ENCODE peak calls at places on chromosomes 4 and X, in six cellular contexts. One of them, this sample, is unnamed.

GRCh38 chr4:11487876-11488545 is 59.3 kb upstream of the HS3ST1 start:
- DNase-seq in NB4: peak; percentile 85
- DNase-seq in stimulated activated CD4-positive, alpha-beta T cell treated with anti-CD3 and anti-CD28 coated beads, Interleukin-2, amount 100 ng/mL, for 24 hours: no peak
- DNase-seq in anterior cingulate cortex: no peak
- DNase-seq in NCI-H82: no peak
- DNase-seq in iPS-NIHi11: no peak
- DNase-seq in this sample: no peak

GRCh38 chr4:7160439-7160838 is 31.9 kb upstream of the SORCS2 start:
- DNase-seq in NB4: no peak
- DNase-seq in stimulated activated CD4-positive, alpha-beta T cell treated with anti-CD3 and anti-CD28 coated beads, Interleukin-2, amount 100 ng/mL, for 24 hours: no peak
- DNase-seq in anterior cingulate cortex: peak; percentile 57
- DNase-seq in NCI-H82: no peak
- DNase-seq in iPS-NIHi11: no peak
- DNase-seq in this sample: no peak

GRCh38 chrX:139044680-139045079 is 333.2 kb upstream of the FGF13 start:
- DNase-seq in NB4: no peak
- DNase-seq in stimulated activated CD4-positive, alpha-beta T cell treated with anti-CD3 and anti-CD28 coated beads, Interleukin-2, amount 100 ng/mL, for 24 hours: no peak
- DNase-seq in anterior cingulate cortex: no peak
- DNase-seq in NCI-H82: no peak
- DNase-seq in iPS-NIHi11: no peak
- DNase-seq in this sample: no peak

GRCh38 chr4:10272511-10272910 is 155.9 kb upstream of the WDR1 start:
- DNase-seq in NB4: no peak
- DNase-seq in stimulated activated CD4-positive, alpha-beta T cell treated with anti-CD3 and anti-CD28 coated beads, Interleukin-2, amount 100 ng/mL, for 24 hours: no peak
- DNase-seq in anterior cingulate cortex: no peak
- DNase-seq in NCI-H82: no peak
- DNase-seq in iPS-NIHi11: no peak
- DNase-seq in this sample: no peak

GRCh38 chrX:41655631-41656030 is 33.1 kb upstream of the GPR34 start:
- DNase-seq in NB4: no peak
- DNase-seq in stimulated activated CD4-positive, alpha-beta T cell treated with anti-CD3 and anti-CD28 coated beads, Interleukin-2, amount 100 ng/mL, for 24 hours: no peak
- DNase-seq in anterior cingulate cortex: no peak
- DNase-seq in NCI-H82: no peak
- DNase-seq in iPS-NIHi11: no peak
- DNase-seq in this sample: no peak

GRCh38 chr4:92234393-92235176 is 69.2 kb upstream of the GRID2 start:
- DNase-seq in NB4: no peak
- DNase-seq in stimulated activated CD4-positive, alpha-beta T cell treated with anti-CD3 and anti-CD28 coated beads, Interleukin-2, amount 100 ng/mL, for 24 hours: no peak
- DNase-seq in anterior cingulate cortex: no peak
- DNase-seq in NCI-H82: no peak
- DNase-seq in iPS-NIHi11: no peak
- DNase-seq in this sample: no peak

GRCh38 chrX:103177561-103177960 is 37.3 kb upstream of the BEX4 start:
- DNase-seq in NB4: no peak
- DNase-seq in stimulated activated CD4-positive, alpha-beta T cell treated with anti-CD3 and anti-CD28 coated beads, Interleukin-2, amount 100 ng/mL, for 24 hours: no peak
- DNase-seq in anterior cingulate cortex: no peak
- DNase-seq in NCI-H82: no peak
- DNase-seq in iPS-NIHi11: no peak
- DNase-seq in this sample: no peak

GRCh38 chr4:184812181-184812542 is 13.6 kb downstream of the ACSL1 start:
- DNase-seq in NB4: no peak
- DNase-seq in stimulated activated CD4-positive, alpha-beta T cell treated with anti-CD3 and anti-CD28 coated beads, Interleukin-2, amount 100 ng/mL, for 24 hours: no peak
- DNase-seq in anterior cingulate cortex: no peak
- DNase-seq in NCI-H82: no peak
- DNase-seq in iPS-NIHi11: no peak
- DNase-seq in this sample: no peak

GRCh38 chr4:83860200-83860599 is 324.3 kb downstream of the GPAT3 start:
- DNase-seq in NB4: no peak
- DNase-seq in stimulated activated CD4-positive, alpha-beta T cell treated with anti-CD3 and anti-CD28 coated beads, Interleukin-2, amount 100 ng/mL, for 24 hours: no peak
- DNase-seq in anterior cingulate cortex: no peak
- DNase-seq in NCI-H82: no peak
- DNase-seq in iPS-NIHi11: no peak
- DNase-seq in this sample: no peak

GRCh38 chrX:151771726-151772125 is 37.2 kb downstream of the CNGA2 start:
- DNase-seq in NB4: no peak
- DNase-seq in stimulated activated CD4-positive, alpha-beta T cell treated with anti-CD3 and anti-CD28 coated beads, Interleukin-2, amount 100 ng/mL, for 24 hours: no peak
- DNase-seq in anterior cingulate cortex: no peak
- DNase-seq in NCI-H82: no peak
- DNase-seq in iPS-NIHi11: no peak
- DNase-seq in this sample: no peak

GRCh38 chr4:143178923-143179322 is 5.8 kb upstream of the USP38 start:
- DNase-seq in NB4: no peak
- DNase-seq in stimulated activated CD4-positive, alpha-beta T cell treated with anti-CD3 and anti-CD28 coated beads, Interleukin-2, amount 100 ng/mL, for 24 hours: no peak
- DNase-seq in anterior cingulate cortex: no peak
- DNase-seq in NCI-H82: no peak
- DNase-seq in iPS-NIHi11: no peak
- DNase-seq in this sample: peak; percentile 8

GRCh38 chrX:135194684-135195083 is 23.5 kb upstream of the CT55 start:
- DNase-seq in NB4: peak; percentile 1
- DNase-seq in stimulated activated CD4-positive, alpha-beta T cell treated with anti-CD3 and anti-CD28 coated beads, Interleukin-2, amount 100 ng/mL, for 24 hours: no peak
- DNase-seq in anterior cingulate cortex: no peak
- DNase-seq in NCI-H82: peak; percentile 10
- DNase-seq in iPS-NIHi11: peak; percentile 53
- DNase-seq in this sample: peak; percentile 51

GRCh38 chrX:23926015-23926414 is 18.2 kb downstream of the CXorf58 start:
- DNase-seq in NB4: no peak
- DNase-seq in stimulated activated CD4-positive, alpha-beta T cell treated with anti-CD3 and anti-CD28 coated beads, Interleukin-2, amount 100 ng/mL, for 24 hours: no peak
- DNase-seq in anterior cingulate cortex: no peak
- DNase-seq in NCI-H82: no peak
- DNase-seq in iPS-NIHi11: no peak
- DNase-seq in this sample: no peak

This sample was measured in GM23338.